ENCODE peak calls at places on chromosome 11, in five cellular contexts. H is foreskin fibroblast, R is kidney, E is psoas muscle, G is cardiac muscle cell. J is an unnamed sample.

GRCh38 chr11:122822241-122822640 is 16.1 kb upstream of the CRTAM start:
- DNase-seq in R (no peak), G (no peak), H (no peak), E (no peak), J (no peak)

GRCh38 chr11:12897867-12898266 is 111.2 kb upstream of the RASSF10 start:
- DNase-seq in H (no peak), R (no peak), G (peak), E (peak), J (no peak)

GRCh38 chr11:130170345-130170744 is 10.8 kb downstream of the ST14 start:
- DNase-seq in E (no peak), G (no peak), H (no peak), R (no peak), J (no peak)

GRCh38 chr11:46642627-46643335 is 25.4 kb downstream of the ATG13 start:
- DNase-seq in G (no peak), H (no peak), R (no peak), E (no peak), J (no peak)

GRCh38 chr11:132005874-132006273 is 635.5 kb downstream of the NTM start:
- DNase-seq in E (no peak), R (no peak), G (no peak), H (no peak), J (no peak)

GRCh38 chr11:33932721-33933120 is 40.8 kb upstream of the LMO2 start:
- DNase-seq in H (no peak), E (no peak), G (no peak), R (no peak), J (no peak)

GRCh38 chr11:64647019-64647805 is 56.2 kb downstream of the SLC22A12 start:
- DNase-seq in R (no peak), E (no peak), H (no peak), G (no peak), J (no peak)

GRCh38 chr11:83191491-83191890 is 2.0 kb upstream of the ANKRD42 start:
- DNase-seq in G (no peak), H (no peak), R (no peak), E (no peak), J (no peak)

GRCh38 chr11:45853616-45854219 is 6.4 kb downstream of the CRY2 start:
- DNase-seq in E (peak), R (no peak), G (peak), H (no peak), J (no peak)

GRCh38 chr11:75261474-75261847 is 20.9 kb downstream of the TPBGL start:
- DNase-seq in E (no peak), R (no peak), H (no peak), G (no peak), J (no peak)

GRCh38 chr11:111361874-111362273 is 17.2 kb downstream of the POU2AF1 start:
- DNase-seq in E (no peak), H (no peak), G (no peak), R (peak), J (no peak)

GRCh38 chr11:133342453-133342852 is 189.8 kb downstream of the OPCML start:
- DNase-seq in E (no peak), G (no peak), H (no peak), R (no peak), J (no peak)

GRCh38 chr11:116796548-116796947 is 4.9 kb upstream of the APOA5 start:
- DNase-seq in R (no peak), G (no peak), E (no peak), H (no peak), J (no peak)

GRCh38 chr11:111569476-111569875 is 29.0 kb downstream of the LAYN start:
- DNase-seq in H (no peak), R (no peak), G (no peak), E (no peak), J (no peak)

GRCh38 chr11:2691991-2692841 is 7.6 kb downstream of the KCNQ1OT1 start:
- DNase-seq in E (no peak), R (peak), G (peak), H (no peak), J (no peak)

GRCh38 chr11:128627666-128628342 is 40.4 kb upstream of the ETS1 start:
- DNase-seq in H (no peak), G (no peak), R (no peak), E (no peak), J (no peak)

GRCh38 chr11:118233377-118233776 is 8.6 kb upstream of the JAML start:
- DNase-seq in E (no peak), H (no peak), G (no peak), R (no peak), J (no peak)

GRCh38 chr11:130653838-130654601 is 205.6 kb downstream of the ADAMTS15 start:
- DNase-seq in H (peak), R (peak), G (peak), E (peak), J (peak)

GRCh38 chr11:678297-678696 is 16.7 kb downstream of the DEAF1 start:
- DNase-seq in R (no peak), E (no peak), H (no peak), G (no peak), J (no peak)

GRCh38 chr11:7381937-7382336 is 103.4 kb upstream of the OLFML1 start:
- DNase-seq in E (no peak), H (no peak), R (no peak), G (no peak), J (no peak)

GRCh38 chr11:128415539-128415938 is 171.8 kb downstream of the ETS1 start:
- DNase-seq in R (no peak), E (no peak), G (no peak), H (no peak), J (peak)

GRCh38 chr11:85132839-85133238 is 494.3 kb downstream of the DLG2 start:
- DNase-seq in R (no peak), E (no peak), G (peak), H (no peak), J (no peak)

GRCh38 chr11:1931326-1931725 is 11.8 kb downstream of the TNNT3 start:
- DNase-seq in G (no peak), H (peak), R (peak), E (peak), J (peak)

GRCh38 chr11:123217897-123218296 is 22.8 kb upstream of the CLMP start:
- DNase-seq in H (no peak), E (no peak), R (no peak), G (no peak), J (no peak)

GRCh38 chr11:96122601-96123044 is 198.7 kb upstream of the MTMR2 start:
- DNase-seq in G (no peak), R (no peak), H (no peak), E (no peak), J (no peak)
- TF ChIP-seq CTCF in G (no peak), R (no peak), H (no peak), E (no peak), J (no peak)

GRCh38 chr11:66020618-66021357 is 5.5 kb downstream of the CATSPER1 start:
- DNase-seq in H (peak), E (peak), G (no peak), R (no peak), J (peak)
- H3K4me3 ChIP-seq in H (no peak), E (no peak), G (no peak), R (no peak), J (no peak)

DNA sequence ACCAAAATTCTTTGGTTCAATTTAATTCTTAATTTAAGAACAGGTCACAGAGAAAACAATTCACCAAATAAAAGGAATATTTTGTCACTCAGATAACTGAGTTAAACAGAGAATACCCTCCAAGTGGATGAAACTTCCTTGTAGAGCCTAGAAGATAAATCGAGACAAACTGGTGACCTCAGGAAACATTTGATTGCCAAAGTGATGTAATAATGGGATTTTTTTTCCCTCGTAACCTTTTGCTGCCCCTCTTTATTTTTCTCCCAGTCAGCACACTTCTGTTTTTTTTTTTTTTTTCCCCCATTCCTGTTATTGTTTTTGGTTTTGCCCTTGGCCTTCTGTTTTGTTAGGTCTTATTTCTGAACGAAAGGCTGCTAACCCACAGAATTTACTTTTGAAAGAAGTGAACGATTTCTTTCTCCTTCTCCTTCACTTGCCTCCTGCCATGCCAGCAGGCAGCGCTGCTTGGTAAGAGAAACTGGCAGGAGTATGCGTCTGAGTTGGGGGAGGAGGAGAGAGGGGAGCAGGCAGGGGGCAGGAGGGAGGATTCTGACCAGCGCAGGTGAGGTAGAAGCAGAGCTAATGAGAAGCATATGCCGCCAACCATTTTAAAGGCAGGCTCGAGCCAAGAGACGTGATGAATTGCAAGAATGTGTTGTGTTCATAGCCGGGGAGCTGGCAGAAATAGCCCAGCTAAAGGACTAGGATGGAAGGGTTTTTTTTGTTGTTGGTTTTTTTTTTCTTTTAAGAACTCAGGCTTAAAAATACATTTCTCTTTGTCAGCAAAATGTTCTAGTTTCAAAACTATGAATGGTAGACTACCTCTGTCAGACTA is 121.9 kb upstream of the MTMR2 start:
- DNase-seq in H (peak), G (peak), E (peak), R (peak), J (peak)
- TF ChIP-seq CTCF in H (peak), G (peak), E (no peak), R (peak), J (peak)

DNA sequence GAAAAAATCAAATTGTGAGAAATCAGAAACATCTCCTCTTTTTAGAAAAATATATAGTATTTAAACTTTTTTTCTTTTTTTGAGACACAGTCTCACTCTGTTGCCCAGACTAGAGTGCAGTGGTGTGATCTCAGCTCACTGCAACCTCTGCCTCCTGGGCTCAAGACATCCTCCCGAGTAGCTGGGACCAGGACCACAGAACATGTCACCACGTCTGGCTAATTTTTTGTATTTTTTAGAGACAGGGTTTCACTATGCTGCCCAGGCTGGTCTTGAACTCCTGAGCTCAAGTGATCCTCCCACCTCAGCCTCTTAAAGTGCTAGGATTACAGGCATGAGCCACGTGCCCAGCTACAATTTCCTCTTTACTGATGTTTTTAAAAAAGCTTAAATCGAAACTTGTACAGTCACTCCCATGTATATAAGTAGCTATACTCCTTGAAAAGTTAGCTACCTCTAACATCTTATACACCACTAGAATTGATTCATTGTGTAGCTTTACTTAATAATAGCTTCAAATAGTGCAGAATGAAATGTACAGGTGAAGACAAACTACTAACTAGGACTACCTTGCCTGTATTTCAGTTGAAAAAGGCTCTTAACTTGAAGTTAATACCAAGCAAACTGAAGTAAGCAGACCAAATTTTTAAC is 10.3 kb downstream of the EIF4G2 start:
- DNase-seq in R (no peak), G (no peak), H (no peak), E (no peak), J (no peak)
- H3K4me3 ChIP-seq in R (no peak), G (no peak), H (no peak), E (no peak), J (no peak)

GRCh38 chr11:17930544-17931144 is 82.2 kb downstream of the SERGEF start:
- DNase-seq in R (no peak), G (no peak), E (no peak), H (no peak), J (no peak)
- TF ChIP-seq CTCF in R (no peak), G (no peak), E (no peak), H (no peak), J (no peak)

DNA sequence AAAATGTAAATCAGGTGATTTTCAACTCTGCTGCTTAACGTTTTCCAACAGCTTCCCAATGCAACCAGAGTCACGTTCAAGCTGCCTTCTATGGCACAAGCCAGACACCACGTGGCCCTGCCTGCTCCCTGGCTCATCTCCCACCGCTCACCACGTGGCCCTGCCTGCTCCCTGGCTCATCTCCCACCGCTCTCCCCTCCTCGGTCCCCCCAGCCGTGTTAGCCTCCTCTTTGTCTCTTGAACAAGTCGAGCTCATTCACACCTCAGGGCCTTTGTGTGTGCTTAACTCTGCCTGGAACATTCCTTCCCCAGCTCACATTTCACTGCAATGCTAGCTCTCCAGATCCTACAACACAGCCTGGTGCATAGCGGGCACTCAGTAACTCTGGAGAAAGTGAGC is 307.6 kb downstream of the CTTN start:
- DNase-seq in E (no peak), G (no peak), R (peak), H (no peak), J (no peak)
- H3K4me3 ChIP-seq in E (no peak), G (no peak), R (no peak), H (no peak), J (no peak)

GRCh38 chr11:114317738-114318137 is 21.5 kb downstream of the NNMT start:
- DNase-seq in E (no peak), R (no peak), H (peak), G (peak), J (peak)
- TF ChIP-seq CTCF in E (peak), R (peak), H (peak), G (peak), J (peak)